ENCODE peak calls at places on chromosomes 11 and 22, in seven cellular contexts. One of them, this sample, is unnamed.

GRCh38 chr11:90134420-90135003 is at the start of gene NAALAD2:
- DNase-seq in endothelial cell: peak
- DNase-seq in EH: peak
- DNase-seq in stimulated activated CD4-positive, alpha-beta T cell treated with anti-CD3 and anti-CD28 coated beads, Interleukin-15, amount 100 ng/mL, for 48 hours: no peak
- DNase-seq in esophagus squamous epithelium: no peak
- DNase-seq in thyroid gland: peak
- DNase-seq in RWPE1: no peak
- DNase-seq in this sample: no peak

GRCh38 chr11:85874265-85874664 is 19.1 kb downstream of the CCDC83 start:
- DNase-seq in esophagus squamous epithelium: no peak
- DNase-seq in thyroid gland: no peak
- DNase-seq in EH: peak
- DNase-seq in stimulated activated CD4-positive, alpha-beta T cell treated with anti-CD3 and anti-CD28 coated beads, Interleukin-15, amount 100 ng/mL, for 48 hours: no peak
- DNase-seq in RWPE1: no peak
- DNase-seq in endothelial cell: no peak
- DNase-seq in this sample: no peak

GRCh38 chr11:27896096-27896495 is 195.8 kb upstream of the BDNF start:
- DNase-seq in stimulated activated CD4-positive, alpha-beta T cell treated with anti-CD3 and anti-CD28 coated beads, Interleukin-15, amount 100 ng/mL, for 48 hours: no peak
- DNase-seq in esophagus squamous epithelium: no peak
- DNase-seq in thyroid gland: no peak
- DNase-seq in endothelial cell: no peak
- DNase-seq in RWPE1: no peak
- DNase-seq in EH: no peak
- DNase-seq in this sample: no peak

GRCh38 chr22:30114356-30114755 is 34.1 kb downstream of the HORMAD2 start:
- DNase-seq in thyroid gland: no peak
- DNase-seq in stimulated activated CD4-positive, alpha-beta T cell treated with anti-CD3 and anti-CD28 coated beads, Interleukin-15, amount 100 ng/mL, for 48 hours: no peak
- DNase-seq in esophagus squamous epithelium: no peak
- DNase-seq in EH: no peak
- DNase-seq in RWPE1: no peak
- DNase-seq in endothelial cell: no peak
- DNase-seq in this sample: no peak

GRCh38 chr11:116712428-116712827 is 60.4 kb downstream of the BUD13 start:
- DNase-seq in RWPE1: no peak
- DNase-seq in thyroid gland: no peak
- DNase-seq in stimulated activated CD4-positive, alpha-beta T cell treated with anti-CD3 and anti-CD28 coated beads, Interleukin-15, amount 100 ng/mL, for 48 hours: no peak
- DNase-seq in esophagus squamous epithelium: no peak
- DNase-seq in endothelial cell: no peak
- DNase-seq in EH: no peak
- DNase-seq in this sample: no peak

GRCh38 chr11:44066732-44067131 is 662 bp downstream of the ACCS start:
- DNase-seq in esophagus squamous epithelium: no peak
- DNase-seq in thyroid gland: peak
- DNase-seq in EH: peak
- DNase-seq in RWPE1: peak
- DNase-seq in endothelial cell: no peak
- DNase-seq in stimulated activated CD4-positive, alpha-beta T cell treated with anti-CD3 and anti-CD28 coated beads, Interleukin-15, amount 100 ng/mL, for 48 hours: no peak
- DNase-seq in this sample: no peak

GRCh38 chr22:48047722-48048500 is 1285.5 kb downstream of the TBC1D22A start:
- DNase-seq in esophagus squamous epithelium: no peak
- DNase-seq in thyroid gland: no peak
- DNase-seq in endothelial cell: no peak
- DNase-seq in RWPE1: no peak
- DNase-seq in EH: no peak
- DNase-seq in stimulated activated CD4-positive, alpha-beta T cell treated with anti-CD3 and anti-CD28 coated beads, Interleukin-15, amount 100 ng/mL, for 48 hours: no peak
- DNase-seq in this sample: no peak

GRCh38 chr11:120482149-120482548 is 29.4 kb upstream of the GRIK4 start:
- DNase-seq in EH: peak
- DNase-seq in endothelial cell: no peak
- DNase-seq in esophagus squamous epithelium: no peak
- DNase-seq in thyroid gland: no peak
- DNase-seq in stimulated activated CD4-positive, alpha-beta T cell treated with anti-CD3 and anti-CD28 coated beads, Interleukin-15, amount 100 ng/mL, for 48 hours: no peak
- DNase-seq in RWPE1: no peak
- DNase-seq in this sample: no peak

GRCh38 chr22:30290679-30291333 is 1.5 kb upstream of the CASTOR1 start:
- DNase-seq in thyroid gland: peak
- DNase-seq in stimulated activated CD4-positive, alpha-beta T cell treated with anti-CD3 and anti-CD28 coated beads, Interleukin-15, amount 100 ng/mL, for 48 hours: no peak
- DNase-seq in EH: peak
- DNase-seq in endothelial cell: peak
- DNase-seq in RWPE1: peak
- DNase-seq in esophagus squamous epithelium: no peak
- DNase-seq in this sample: peak

GRCh38 chr11:57649826-57650738 is at the start of gene YPEL4:
- DNase-seq in esophagus squamous epithelium: no peak
- DNase-seq in stimulated activated CD4-positive, alpha-beta T cell treated with anti-CD3 and anti-CD28 coated beads, Interleukin-15, amount 100 ng/mL, for 48 hours: peak
- DNase-seq in EH: peak
- DNase-seq in thyroid gland: peak
- DNase-seq in RWPE1: peak
- DNase-seq in endothelial cell: no peak
- DNase-seq in this sample: peak

GRCh38 chr22:37335819-37336199 is 53.5 kb downstream of the CYTH4 start:
- DNase-seq in endothelial cell: no peak
- DNase-seq in thyroid gland: no peak
- DNase-seq in stimulated activated CD4-positive, alpha-beta T cell treated with anti-CD3 and anti-CD28 coated beads, Interleukin-15, amount 100 ng/mL, for 48 hours: no peak
- DNase-seq in esophagus squamous epithelium: no peak
- DNase-seq in EH: no peak
- DNase-seq in RWPE1: no peak
- DNase-seq in this sample: no peak

GRCh38 chr22:44848296-44848741 is 95.9 kb downstream of the ARHGAP8 start:
- DNase-seq in EH: no peak
- DNase-seq in stimulated activated CD4-positive, alpha-beta T cell treated with anti-CD3 and anti-CD28 coated beads, Interleukin-15, amount 100 ng/mL, for 48 hours: no peak
- DNase-seq in endothelial cell: no peak
- DNase-seq in RWPE1: no peak
- DNase-seq in thyroid gland: no peak
- DNase-seq in esophagus squamous epithelium: no peak
- DNase-seq in this sample: no peak

GRCh38 chr22:26671317-26672059 is 14.1 kb downstream of the MIAT start:
- DNase-seq in thyroid gland: peak
- DNase-seq in esophagus squamous epithelium: peak
- DNase-seq in RWPE1: peak
- DNase-seq in stimulated activated CD4-positive, alpha-beta T cell treated with anti-CD3 and anti-CD28 coated beads, Interleukin-15, amount 100 ng/mL, for 48 hours: peak
- DNase-seq in endothelial cell: no peak
- DNase-seq in EH: no peak
- DNase-seq in this sample: no peak

GRCh38 chr11:84871116-84871515 is 756.0 kb downstream of the DLG2 start:
- DNase-seq in thyroid gland: no peak
- DNase-seq in EH: no peak
- DNase-seq in esophagus squamous epithelium: no peak
- DNase-seq in endothelial cell: no peak
- DNase-seq in RWPE1: no peak
- DNase-seq in stimulated activated CD4-positive, alpha-beta T cell treated with anti-CD3 and anti-CD28 coated beads, Interleukin-15, amount 100 ng/mL, for 48 hours: no peak
- DNase-seq in this sample: no peak

GRCh38 chr11:69463892-69464620 is 17.4 kb upstream of the LINC01488 start:
- DNase-seq in endothelial cell: no peak
- DNase-seq in stimulated activated CD4-positive, alpha-beta T cell treated with anti-CD3 and anti-CD28 coated beads, Interleukin-15, amount 100 ng/mL, for 48 hours: no peak
- DNase-seq in EH: no peak
- DNase-seq in esophagus squamous epithelium: no peak
- DNase-seq in RWPE1: no peak
- DNase-seq in thyroid gland: no peak
- DNase-seq in this sample: no peak

GRCh38 chr11:124327775-124328174 is 7.8 kb upstream of the OR8D2 start:
- DNase-seq in EH: no peak
- DNase-seq in stimulated activated CD4-positive, alpha-beta T cell treated with anti-CD3 and anti-CD28 coated beads, Interleukin-15, amount 100 ng/mL, for 48 hours: no peak
- DNase-seq in RWPE1: no peak
- DNase-seq in endothelial cell: no peak
- DNase-seq in esophagus squamous epithelium: no peak
- DNase-seq in thyroid gland: no peak
- DNase-seq in this sample: no peak

GRCh38 chr11:62794201-62794775 is 2.5 kb upstream of the TMEM223 start:
- DNase-seq in thyroid gland: no peak
- DNase-seq in stimulated activated CD4-positive, alpha-beta T cell treated with anti-CD3 and anti-CD28 coated beads, Interleukin-15, amount 100 ng/mL, for 48 hours: no peak
- DNase-seq in RWPE1: no peak
- DNase-seq in EH: peak
- DNase-seq in endothelial cell: no peak
- DNase-seq in esophagus squamous epithelium: no peak
- DNase-seq in this sample: no peak

GRCh38 chr11:62075438-62075837 is 48.4 kb upstream of the INCENP start:
- DNase-seq in EH: no peak
- DNase-seq in esophagus squamous epithelium: no peak
- DNase-seq in stimulated activated CD4-positive, alpha-beta T cell treated with anti-CD3 and anti-CD28 coated beads, Interleukin-15, amount 100 ng/mL, for 48 hours: no peak
- DNase-seq in endothelial cell: no peak
- DNase-seq in RWPE1: no peak
- DNase-seq in thyroid gland: peak
- DNase-seq in this sample: no peak

GRCh38 chr11:63023851-63024648 is 8.4 kb upstream of the SLC22A8 start:
- DNase-seq in stimulated activated CD4-positive, alpha-beta T cell treated with anti-CD3 and anti-CD28 coated beads, Interleukin-15, amount 100 ng/mL, for 48 hours: peak
- DNase-seq in esophagus squamous epithelium: peak
- DNase-seq in EH: peak
- DNase-seq in endothelial cell: peak
- DNase-seq in RWPE1: peak
- DNase-seq in thyroid gland: peak
- DNase-seq in this sample: peak

GRCh38 chr11:115623021-115623451 is 118.8 kb upstream of the CADM1 start:
- DNase-seq in stimulated activated CD4-positive, alpha-beta T cell treated with anti-CD3 and anti-CD28 coated beads, Interleukin-15, amount 100 ng/mL, for 48 hours: no peak
- DNase-seq in thyroid gland: peak
- DNase-seq in esophagus squamous epithelium: no peak
- DNase-seq in RWPE1: peak
- DNase-seq in EH: peak
- DNase-seq in endothelial cell: no peak
- DNase-seq in this sample: peak

GRCh38 chr22:37324340-37325023 is 42.2 kb downstream of the CYTH4 start:
- DNase-seq in EH: no peak
- DNase-seq in RWPE1: no peak
- DNase-seq in esophagus squamous epithelium: no peak
- DNase-seq in stimulated activated CD4-positive, alpha-beta T cell treated with anti-CD3 and anti-CD28 coated beads, Interleukin-15, amount 100 ng/mL, for 48 hours: no peak
- DNase-seq in thyroid gland: no peak
- DNase-seq in endothelial cell: no peak
- DNase-seq in this sample: no peak

GRCh38 chr11:126257764-126258163 is 10.9 kb downstream of the SRPRA start:
- DNase-seq in stimulated activated CD4-positive, alpha-beta T cell treated with anti-CD3 and anti-CD28 coated beads, Interleukin-15, amount 100 ng/mL, for 48 hours: no peak
- DNase-seq in endothelial cell: no peak
- DNase-seq in thyroid gland: no peak
- DNase-seq in esophagus squamous epithelium: no peak
- DNase-seq in RWPE1: no peak
- DNase-seq in EH: peak
- DNase-seq in this sample: no peak

GRCh38 chr11:15710593-15711260 is 596.0 kb downstream of the INSC start:
- DNase-seq in EH: no peak
- DNase-seq in RWPE1: no peak
- DNase-seq in esophagus squamous epithelium: no peak
- DNase-seq in endothelial cell: no peak
- DNase-seq in stimulated activated CD4-positive, alpha-beta T cell treated with anti-CD3 and anti-CD28 coated beads, Interleukin-15, amount 100 ng/mL, for 48 hours: no peak
- DNase-seq in thyroid gland: peak
- DNase-seq in this sample: no peak

GRCh38 chr11:5564259-5565019 is 16.1 kb upstream of the OR52H1 start:
- DNase-seq in EH: no peak
- DNase-seq in esophagus squamous epithelium: no peak
- DNase-seq in RWPE1: peak
- DNase-seq in thyroid gland: no peak
- DNase-seq in stimulated activated CD4-positive, alpha-beta T cell treated with anti-CD3 and anti-CD28 coated beads, Interleukin-15, amount 100 ng/mL, for 48 hours: no peak
- DNase-seq in endothelial cell: no peak
- DNase-seq in this sample: no peak

GRCh38 chr11:76655466-76656086 is 15.0 kb downstream of the LRRC32 start:
- DNase-seq in endothelial cell: no peak
- DNase-seq in RWPE1: no peak
- DNase-seq in esophagus squamous epithelium: no peak
- DNase-seq in thyroid gland: no peak
- DNase-seq in EH: no peak
- DNase-seq in stimulated activated CD4-positive, alpha-beta T cell treated with anti-CD3 and anti-CD28 coated beads, Interleukin-15, amount 100 ng/mL, for 48 hours: no peak
- DNase-seq in this sample: no peak

GRCh38 chr11:8641332-8641731 is 41.1 kb downstream of the TRIM66 start:
- DNase-seq in esophagus squamous epithelium: no peak
- DNase-seq in thyroid gland: no peak
- DNase-seq in EH: no peak
- DNase-seq in endothelial cell: no peak
- DNase-seq in RWPE1: no peak
- DNase-seq in stimulated activated CD4-positive, alpha-beta T cell treated with anti-CD3 and anti-CD28 coated beads, Interleukin-15, amount 100 ng/mL, for 48 hours: no peak
- DNase-seq in this sample: no peak

GRCh38 chr11:35337136-35337918 is 82.0 kb downstream of the SLC1A2 start:
- DNase-seq in thyroid gland: no peak
- DNase-seq in esophagus squamous epithelium: no peak
- DNase-seq in endothelial cell: no peak
- DNase-seq in RWPE1: peak
- DNase-seq in stimulated activated CD4-positive, alpha-beta T cell treated with anti-CD3 and anti-CD28 coated beads, Interleukin-15, amount 100 ng/mL, for 48 hours: peak
- DNase-seq in EH: peak
- DNase-seq in this sample: no peak

GRCh38 chr11:69364901-69365300 is 70.9 kb downstream of the MYEOV start:
- DNase-seq in RWPE1: no peak
- DNase-seq in endothelial cell: no peak
- DNase-seq in thyroid gland: no peak
- DNase-seq in esophagus squamous epithelium: no peak
- DNase-seq in EH: peak
- DNase-seq in stimulated activated CD4-positive, alpha-beta T cell treated with anti-CD3 and anti-CD28 coated beads, Interleukin-15, amount 100 ng/mL, for 48 hours: no peak
- DNase-seq in this sample: no peak

GRCh38 chr11:47234669-47235075 is 13.9 kb downstream of the ACP2 start:
- DNase-seq in thyroid gland: peak
- DNase-seq in endothelial cell: no peak
- DNase-seq in stimulated activated CD4-positive, alpha-beta T cell treated with anti-CD3 and anti-CD28 coated beads, Interleukin-15, amount 100 ng/mL, for 48 hours: no peak
- DNase-seq in RWPE1: no peak
- DNase-seq in EH: no peak
- DNase-seq in esophagus squamous epithelium: no peak
- DNase-seq in this sample: no peak

This sample was measured in ascending aorta.